ENCODE peak calls at places on chromosomes 2 and 18, in four cellular contexts. J is gastrocnemius medialis, V is IMR-90, U is GM12891. L is an unnamed sample.

GRCh38 chr2:109337221-109337620 is 208.2 kb downstream of the SH3RF3 start:
- DNase-seq in J (no peak), V (no peak), U (no peak), L (peak; percentile 60)

GRCh38 chr2:239832995-239833727 is 192.0 kb downstream of the NDUFA10 start:
- DNase-seq in J (no peak), U (no peak), V (no peak), L (no peak)

GRCh38 chr2:105919826-105920225 is 175.1 kb downstream of the NCK2 start:
- DNase-seq in J (no peak), U (no peak), V (peak; percentile 62), L (peak; percentile 35)

GRCh38 chr2:228819701-228820100 is 451.4 kb downstream of the PID1 start:
- DNase-seq in U (no peak), J (no peak), V (peak; percentile 9), L (no peak)

GRCh38 chr2:232481322-232482140 is 6.1 kb downstream of the ECEL1 start:
- DNase-seq in U (no peak), V (no peak), J (no peak), L (no peak)

GRCh38 chr2:193837368-193837767 is 1642.6 kb upstream of the TMEFF2 start:
- DNase-seq in U (no peak), V (no peak), J (no peak), L (no peak)

GRCh38 chr18:12087483-12087960 is 6.1 kb upstream of the ANKRD62 start:
- DNase-seq in V (no peak), U (no peak), J (no peak), L (no peak)

GRCh38 chr2:29115797-29116781 is 874 bp downstream of the CLIP4 start:
- DNase-seq in U (no peak), J (peak; percentile 77), V (peak; percentile 85), L (peak; percentile 66)

GRCh38 chr2:228401065-228401912 is 219.8 kb upstream of the SPHKAP start:
- DNase-seq in U (no peak), J (no peak), V (no peak), L (peak; percentile 18)

GRCh38 chr2:141528990-141529389 is 601.8 kb downstream of the LRP1B start:
- DNase-seq in V (no peak), U (no peak), J (no peak), L (no peak)

GRCh38 chr18:23484783-23485182 is 18.5 kb upstream of the RMC1 start:
- DNase-seq in V (no peak), U (no peak), J (no peak), L (no peak)

GRCh38 chr2:152607793-152608300 is 109.4 kb downstream of the PRPF40A start:
- DNase-seq in U (no peak), V (no peak), J (no peak), L (no peak)

GRCh38 chr2:196242131-196242620 is 70.8 kb upstream of the STK17B start:
- DNase-seq in U (no peak), V (peak; percentile 71), J (no peak), L (peak; percentile 98)

GRCh38 chr18:64110692-64111480 is 38.0 kb downstream of the LINC00305 start:
- DNase-seq in J (no peak), U (no peak), V (no peak), L (no peak)

GRCh38 chr2:39142012-39142346 is 21.1 kb upstream of the SOS1 start:
- DNase-seq in V (no peak), U (no peak), J (no peak), L (no peak)

GRCh38 chr2:71348302-71348701 is 16.7 kb downstream of the ZNF638 start:
- DNase-seq in U (no peak), V (peak; percentile 65), J (no peak), L (peak; percentile 59)

GRCh38 chr2:145341536-145341935 is 821.6 kb upstream of the ZEB2 start:
- DNase-seq in J (no peak), V (no peak), U (no peak), L (no peak)

GRCh38 chr2:27264753-27265535 is 2.1 kb upstream of the SLC30A3 start:
- DNase-seq in V (peak; percentile 35), J (no peak), U (peak; percentile 73), L (peak; percentile 68)

GRCh38 chr2:54709341-54709809 is 14.1 kb upstream of the EML6 start:
- DNase-seq in V (no peak), J (no peak), U (no peak), L (no peak)

GRCh38 chr2:205407984-205408383 is 274.3 kb upstream of the NRP2 start:
- DNase-seq in U (no peak), J (no peak), V (peak; percentile 87), L (no peak)

GRCh38 chr2:174667461-174667860 is 69.9 kb upstream of the WIPF1 start:
- DNase-seq in V (no peak), J (no peak), U (no peak), L (peak; percentile 88)

GRCh38 chr18:7369006-7369405 is 138.1 kb downstream of the LRRC30 start:
- DNase-seq in U (no peak), J (no peak), V (no peak), L (no peak)

GRCh38 chr2:199469514-199470360 is 12.0 kb upstream of the SATB2 start:
- DNase-seq in J (no peak), U (no peak), V (no peak), L (no peak)

GRCh38 chr2:43001055-43001378 is 208.6 kb upstream of the HAAO start:
- DNase-seq in U (no peak), V (no peak), J (no peak), L (no peak)

GRCh38 chr18:47968006-47968676 is 37.7 kb upstream of the SMAD2 start:
- DNase-seq in V (no peak), U (no peak), J (no peak), L (no peak)

GRCh38 chr2:3587432-3587831 is 7.5 kb upstream of the COLEC11 start:
- DNase-seq in U (no peak), J (no peak), V (peak; percentile 90), L (no peak)

GRCh38 chr2:241410739-241411176 is 54.7 kb downstream of the FARP2 start:
- DNase-seq in V (peak; percentile 87), J (no peak), U (no peak), L (no peak)

GRCh38 chr2:201357216-201357615 is at the start of gene FLACC1:
- DNase-seq in J (no peak), V (peak; percentile 82), U (no peak), L (peak; percentile 36)

GRCh38 chr2:96305979-96306308 is 598 bp upstream of the SNRNP200 start:
- DNase-seq in V (no peak), J (no peak), U (no peak), L (no peak)

GRCh38 chr2:230441188-230441897 is 25.3 kb downstream of the SP100 start:
- DNase-seq in U (no peak), J (no peak), V (peak; percentile 73), L (no peak)

GRCh38 chr2:237669628-237670351 is 42.4 kb downstream of the LRRFIP1 start:
- DNase-seq in J (no peak), U (peak; percentile 52), V (peak; percentile 100), L (no peak)

GRCh38 chr2:30655660-30656059 is 151.6 kb downstream of the CAPN13 start:
- DNase-seq in V (peak; percentile 82), U (no peak), J (peak; percentile 35), L (no peak)

GRCh38 chr2:196961889-196962288 is 35.4 kb upstream of the PGAP1 start:
- DNase-seq in U (peak; percentile 5), V (no peak), J (no peak), L (no peak)

GRCh38 chr2:102736174-102736606 is 25.6 kb upstream of the TMEM182 start:
- DNase-seq in J (no peak), V (peak; percentile 20), U (peak; percentile 25), L (no peak)

GRCh38 chr2:27828305-27828704 is 56.8 kb downstream of the MRPL33 start:
- DNase-seq in U (no peak), V (no peak), J (no peak), L (no peak)

GRCh38 chr2:178865999-178866398 is 58.8 kb upstream of the TTN start:
- DNase-seq in J (no peak), V (no peak), U (no peak), L (no peak)

GRCh38 chr18:79626905-79627749 is 52.5 kb upstream of the CTDP1 start:
- DNase-seq in U (no peak), J (no peak), V (no peak), L (no peak)

GRCh38 chr2:191333911-191334357 is 88.7 kb downstream of the MYO1B start:
- DNase-seq in U (no peak), J (no peak), V (peak; percentile 92), L (no peak)

DNA sequence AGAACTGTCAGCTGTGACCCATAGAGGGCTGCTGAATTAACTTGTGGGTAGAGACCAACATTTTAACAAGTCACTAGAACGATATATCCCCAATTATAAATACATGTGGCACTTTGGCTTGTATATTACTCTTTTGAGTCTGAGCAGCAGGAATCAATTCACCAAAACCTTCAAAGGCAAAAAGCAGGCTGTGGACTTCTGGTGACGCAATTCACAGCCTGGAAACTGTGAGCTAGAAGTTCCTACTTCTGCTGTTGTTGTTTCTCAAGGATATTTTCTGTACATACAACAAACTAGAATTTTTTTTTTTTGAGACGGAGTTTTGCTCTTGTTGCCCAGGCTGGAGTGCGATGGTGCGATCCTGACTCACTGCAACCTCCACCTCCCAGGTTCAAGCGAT is 37.3 kb downstream of the PTCD3 start:
- DNase-seq in V (no peak), U (no peak), J (no peak), L (peak; percentile 57)
- TF ChIP-seq POLR2A in V (no peak), U (no peak), J (no peak), L (no peak)

GRCh38 chr2:9558948-9559381 is 3.3 kb upstream of the ADAM17 start:
- DNase-seq in U (no peak), V (peak; percentile 97), J (no peak), L (peak; percentile 47)

GRCh38 chr2:9554841-9555337 is 741 bp downstream of the ADAM17 start:
- DNase-seq in U (no peak), V (peak; percentile 88), J (peak; percentile 12), L (peak; percentile 82)

GRCh38 chr2:9556121-9556869 is 665 bp upstream of the ADAM17 start:
- DNase-seq in U (no peak), J (no peak), V (peak; percentile 22), L (peak; percentile 79)

GRCh38 chr2:9552491-9553178 is 3.0 kb downstream of the ADAM17 start:
- DNase-seq in J (no peak), V (peak; percentile 91), U (no peak), L (peak; percentile 88)

GRCh38 chr2:9555338-9556120 is at the start of gene ADAM17:
- DNase-seq in V (peak; percentile 95), U (peak; percentile 76), J (peak; percentile 96), L (peak; percentile 98)
- TF ChIP-seq POLR2A in V (peak; percentile 93), U (peak; percentile 81), J (peak; percentile 95), L (peak; percentile 93)

GRCh38 chr18:75066223-75066622 is 142.7 kb downstream of the PTGR3 start:
- DNase-seq in V (no peak), U (no peak), J (no peak), L (no peak)
- TF ChIP-seq POLR2A in V (no peak), U (no peak), J (no peak), L (no peak)

GRCh38 chr2:46550686-46551404 is 71.5 kb downstream of the TMEM247 start:
- DNase-seq in U (no peak), V (no peak), J (no peak), L (no peak)
- TF ChIP-seq POLR2A in U (no peak), V (no peak), J (no peak), L (no peak)

L was measured in NB4.